ENCODE peak calls at places on chromosomes 4 and X, in five cellular contexts. Y, L, A, D and J are unnamed samples.

GRCh38 chr4:97953171-97953570 is 190.1 kb downstream of the STPG2 start:
- DNase-seq in D (no peak), L (no peak), Y (no peak), A (no peak), J (no peak)

GRCh38 chr4:153113061-153113837 is 91.0 kb upstream of the TRIM2 start:
- DNase-seq in A (no peak), L (no peak), Y (peak), D (no peak), J (no peak)

GRCh38 chrX:130726661-130727060 is 176.3 kb downstream of the ENOX2 start:
- DNase-seq in A (no peak), Y (peak), D (no peak), L (no peak), J (no peak)

GRCh38 chrX:47283015-47283771 is 50.4 kb downstream of the USP11 start:
- DNase-seq in Y (peak), D (peak), A (peak), L (no peak), J (peak)

GRCh38 chrX:13646154-13646549 is 6.8 kb upstream of the TCEANC start:
- DNase-seq in D (peak), Y (peak), A (peak), L (no peak), J (peak)

GRCh38 chrX:7987160-7987992 is 60.2 kb upstream of the PNPLA4 start:
- DNase-seq in A (no peak), D (peak), Y (peak), L (peak), J (no peak)

GRCh38 chr4:678765-679481 is 4.6 kb downstream of the MYL5 start:
- DNase-seq in A (no peak), L (no peak), D (no peak), Y (no peak), J (no peak)

GRCh38 chr4:107349266-107349665 is 313.2 kb upstream of the DKK2 start:
- DNase-seq in D (no peak), L (no peak), Y (no peak), A (peak), J (no peak)

GRCh38 chr4:175536852-175537453 is 275.1 kb downstream of the GPM6A start:
- DNase-seq in L (peak), A (peak), D (peak), Y (peak), J (peak)

GRCh38 chr4:120544838-120545237 is 377.7 kb downstream of the PRDM5 start:
- DNase-seq in D (no peak), Y (no peak), A (no peak), L (no peak), J (no peak)

GRCh38 chrX:39599339-39599738 is 498.4 kb downstream of the BCOR start:
- DNase-seq in A (no peak), D (no peak), Y (no peak), L (no peak), J (no peak)

GRCh38 chr4:148778980-148779675 is 336.9 kb upstream of the NR3C2 start:
- DNase-seq in D (no peak), A (no peak), Y (peak), L (no peak), J (no peak)

GRCh38 chr4:34824515-34824914 is 1419.8 kb downstream of the ARAP2 start:
- DNase-seq in L (no peak), A (no peak), D (no peak), Y (no peak), J (no peak)

GRCh38 chr4:41339812-41340809 is 83.4 kb downstream of the UCHL1 start:
- DNase-seq in L (no peak), Y (peak), D (no peak), A (peak), J (no peak)

GRCh38 chr4:3801931-3802550 is 35.9 kb downstream of the ADRA2C start:
- DNase-seq in A (no peak), Y (no peak), D (no peak), L (no peak), J (no peak)

GRCh38 chrX:15299945-15300851 is 15.2 kb downstream of the ASB11 start:
- DNase-seq in D (peak), L (no peak), Y (peak), A (peak), J (peak)

GRCh38 chr4:123785515-123785914 is 388.9 kb downstream of the SPRY1 start:
- DNase-seq in Y (peak), D (no peak), A (no peak), L (no peak), J (no peak)

GRCh38 chrX:106649523-106650428 is 38.0 kb downstream of the RADX start:
- DNase-seq in L (peak), D (no peak), Y (no peak), A (no peak), J (no peak)

GRCh38 chrX:103554687-103555417 is 30.5 kb upstream of the TCEAL4 start:
- DNase-seq in L (no peak), A (peak), D (no peak), Y (peak), J (peak)

GRCh38 chr4:132710971-132711370 is 438.1 kb upstream of the PCDH10 start:
- DNase-seq in A (no peak), D (no peak), Y (no peak), L (no peak), J (no peak)

GRCh38 chr4:6582889-6583504 is 8.0 kb downstream of the MAN2B2 start:
- DNase-seq in D (peak), A (peak), Y (peak), L (peak), J (peak)

GRCh38 chr4:124499266-124499665 is 213.3 kb downstream of the ANKRD50 start:
- DNase-seq in D (no peak), Y (no peak), A (no peak), L (no peak), J (no peak)

GRCh38 chr4:74439952-74440351 is 5.0 kb upstream of the AREG start:
- DNase-seq in L (no peak), A (no peak), Y (no peak), D (no peak), J (no peak)

GRCh38 chr4:146649232-146649631 is 10.5 kb downstream of the POU4F2 start:
- DNase-seq in D (no peak), Y (no peak), L (no peak), A (no peak), J (no peak)

GRCh38 chr4:167890226-167890625 is 202.1 kb upstream of the ANXA10 start:
- DNase-seq in A (no peak), L (no peak), Y (no peak), D (no peak), J (no peak)

GRCh38 chr4:47930971-47931804 is 16.8 kb upstream of the NFXL1 start:
- DNase-seq in D (no peak), Y (peak), A (peak), L (no peak), J (no peak)

GRCh38 chr4:157128395-157128794 is 52.4 kb downstream of the GLRB start:
- DNase-seq in D (no peak), L (no peak), Y (peak), A (peak), J (no peak)

GRCh38 chr4:22369901-22370562 is 145.8 kb downstream of the ADGRA3 start:
- DNase-seq in A (no peak), L (no peak), D (no peak), Y (no peak), J (no peak)

DNA sequence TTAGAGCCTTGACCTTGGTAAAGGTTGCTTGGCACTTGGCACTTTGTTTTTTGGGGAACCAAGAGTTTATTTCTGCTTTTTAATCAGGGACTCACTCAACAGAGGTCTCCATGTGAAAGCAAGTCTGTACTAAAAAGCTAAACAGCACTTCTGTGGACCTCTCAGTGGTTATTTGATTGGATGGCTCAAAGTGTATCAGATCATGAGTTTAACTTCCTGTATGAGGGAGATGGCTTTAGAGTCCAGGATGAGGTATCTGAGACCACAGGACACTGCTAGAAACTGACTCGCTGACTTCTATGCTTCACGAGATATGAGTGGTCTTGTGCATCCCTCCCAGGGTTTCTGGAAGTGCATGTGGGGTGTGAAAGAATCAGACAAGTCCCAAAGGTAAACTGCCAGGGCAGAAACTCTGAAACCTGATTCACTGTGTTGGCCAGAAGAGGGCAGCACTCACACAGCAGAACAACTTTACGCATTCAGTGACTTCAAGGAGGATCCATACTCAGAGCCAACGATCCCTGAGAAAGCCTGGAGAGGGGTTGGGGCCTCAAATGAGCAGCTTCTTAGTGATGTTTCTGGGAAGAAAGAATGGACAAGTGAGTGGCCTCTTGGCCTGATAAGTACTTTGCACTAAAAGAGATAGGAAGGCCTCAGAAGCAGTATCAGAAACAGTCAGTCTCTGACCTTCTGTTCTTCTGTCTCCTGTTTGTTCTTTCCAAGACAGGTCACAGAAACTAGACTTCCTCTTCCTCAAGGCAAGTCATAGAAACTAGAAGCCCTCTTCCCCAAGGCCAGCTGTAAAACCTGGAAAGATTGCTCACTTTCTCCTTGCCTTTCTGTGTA is 220.3 kb upstream of the CXCL13 start:
- DNase-seq in Y (peak), A (peak), D (peak), L (peak), J (peak)
- TF ChIP-seq MXI1 in Y (no peak), A (no peak), D (no peak), L (no peak), J (no peak)

GRCh38 chr4:45215976-45216542 is 489.7 kb upstream of the GNPDA2 start:
- DNase-seq in D (no peak), Y (no peak), L (no peak), A (peak), J (no peak)
- TF ChIP-seq MXI1 in D (no peak), Y (no peak), L (no peak), A (no peak), J (no peak)

GRCh38 chr4:180084561-180084960 is 2158.6 kb upstream of the TENM3 start:
- DNase-seq in A (no peak), D (no peak), Y (peak), L (no peak), J (no peak)
- TF ChIP-seq MXI1 in A (no peak), D (no peak), Y (no peak), L (no peak), J (no peak)

GRCh38 chr4:141858437-141858836 is 222.1 kb downstream of the IL15 start:
- DNase-seq in A (no peak), D (no peak), L (no peak), Y (no peak), J (no peak)

DNA sequence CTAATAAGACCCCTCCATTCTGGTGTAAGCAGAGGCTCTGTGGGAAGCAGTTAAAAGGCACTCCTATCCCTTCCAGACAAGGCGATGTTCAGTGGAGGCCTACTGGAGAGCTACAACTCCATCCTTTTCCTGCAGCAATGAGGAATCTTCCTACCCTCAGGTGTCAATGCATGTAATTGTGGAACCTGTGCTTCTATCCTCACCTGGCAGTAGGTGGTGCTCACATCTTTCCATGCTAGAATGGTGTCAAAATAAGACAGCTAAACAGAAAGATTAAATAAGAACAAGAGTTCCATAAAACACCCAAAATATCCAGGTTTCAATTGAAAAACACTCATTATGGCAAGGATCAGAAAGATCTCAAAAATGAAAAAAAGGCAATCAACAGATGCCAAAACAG is 224.6 kb downstream of the IL15 start:
- DNase-seq in L (no peak), Y (no peak), A (no peak), D (no peak), J (peak)
- TF ChIP-seq MXI1 in L (no peak), Y (no peak), A (no peak), D (no peak), J (no peak)

GRCh38 chr4:91058345-91058744 is 931.2 kb downstream of the CCSER1 start:
- DNase-seq in D (no peak), Y (peak), L (no peak), A (no peak), J (no peak)

GRCh38 chr4:91065117-91065516 is 937.9 kb downstream of the CCSER1 start:
- DNase-seq in A (no peak), D (no peak), L (no peak), Y (no peak), J (no peak)

GRCh38 chr4:91064157-91064853 is 937.1 kb downstream of the CCSER1 start:
- DNase-seq in L (no peak), A (peak), Y (no peak), D (peak), J (no peak)
- TF ChIP-seq MXI1 in L (no peak), A (peak), Y (no peak), D (no peak), J (no peak)

GRCh38 chr4:13865871-13866669 is 238.5 kb upstream of the BOD1L1 start:
- DNase-seq in A (no peak), D (no peak), Y (peak), L (no peak), J (no peak)
- TF ChIP-seq MXI1 in A (no peak), D (no peak), Y (no peak), L (no peak), J (no peak)

DNA sequence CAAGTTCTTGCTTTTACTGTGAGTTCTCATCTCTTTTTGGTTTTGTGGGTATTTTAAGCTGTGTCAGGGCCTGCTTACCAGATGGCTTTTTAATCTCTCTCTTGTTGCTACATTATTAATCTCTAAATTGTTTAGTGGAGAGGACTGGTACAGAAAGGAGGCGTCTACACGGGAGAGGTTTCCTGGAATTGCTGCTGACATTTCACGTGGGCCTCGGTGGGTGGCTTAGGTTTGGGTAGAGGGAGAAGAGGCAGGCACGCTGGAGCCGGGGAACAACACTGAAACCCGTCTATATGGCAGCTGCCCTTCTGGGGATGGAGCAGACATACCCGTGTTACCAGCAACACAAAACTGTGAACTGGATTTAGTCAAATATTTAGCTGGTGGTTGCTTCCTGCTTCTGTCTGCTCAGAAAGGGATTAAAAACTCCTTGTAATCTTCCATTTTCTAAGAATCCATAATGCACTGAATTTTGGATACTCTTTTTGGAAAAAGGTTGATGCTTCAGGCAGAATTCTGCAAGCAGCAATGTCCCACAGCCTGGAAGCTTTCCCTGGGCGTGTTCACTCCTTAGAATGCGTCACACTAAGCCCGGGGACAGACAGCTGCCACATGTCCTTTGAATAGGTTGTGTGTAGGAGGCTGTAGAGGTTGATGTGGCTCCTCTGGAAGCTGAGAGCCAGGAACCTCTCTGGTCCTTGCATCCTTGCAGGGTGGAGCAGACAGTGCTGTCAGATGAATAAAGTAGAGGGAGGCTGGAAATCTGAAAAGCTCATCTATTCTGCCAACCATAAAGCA is 199.8 kb upstream of the GATB start:
- DNase-seq in A (no peak), L (no peak), D (no peak), Y (no peak), J (no peak)
- TF ChIP-seq MXI1 in A (no peak), L (no peak), D (no peak), Y (no peak), J (no peak)

DNA sequence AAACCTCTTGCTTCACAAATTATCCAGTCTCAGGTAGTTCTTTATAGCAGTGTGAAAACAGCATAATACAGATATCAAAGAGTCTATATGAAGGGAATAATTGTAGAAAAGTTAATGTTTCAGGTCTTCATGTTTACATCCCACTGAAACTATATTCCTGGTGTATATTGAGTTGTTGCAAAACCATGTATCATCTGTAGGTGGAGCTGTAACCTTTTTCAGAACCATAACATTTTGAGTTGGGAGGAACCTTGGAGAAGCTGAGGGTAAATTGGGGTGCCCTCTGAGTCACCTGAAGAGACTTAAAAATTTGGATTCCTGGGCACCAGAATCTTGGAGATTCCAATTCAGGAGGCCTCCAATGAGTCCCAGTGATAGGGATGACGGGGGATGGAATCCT is 51.9 kb upstream of the TAPT1 start:
- DNase-seq in D (no peak), Y (no peak), A (no peak), L (no peak), J (peak)
- TF ChIP-seq MXI1 in D (no peak), Y (no peak), A (no peak), L (no peak), J (no peak)

GRCh38 chr4:7787067-7787466 is 152.6 kb downstream of the AFAP1 start:
- DNase-seq in Y (no peak), A (no peak), L (no peak), D (no peak), J (no peak)
- TF ChIP-seq MXI1 in Y (no peak), A (no peak), L (no peak), D (no peak), J (no peak)

DNA sequence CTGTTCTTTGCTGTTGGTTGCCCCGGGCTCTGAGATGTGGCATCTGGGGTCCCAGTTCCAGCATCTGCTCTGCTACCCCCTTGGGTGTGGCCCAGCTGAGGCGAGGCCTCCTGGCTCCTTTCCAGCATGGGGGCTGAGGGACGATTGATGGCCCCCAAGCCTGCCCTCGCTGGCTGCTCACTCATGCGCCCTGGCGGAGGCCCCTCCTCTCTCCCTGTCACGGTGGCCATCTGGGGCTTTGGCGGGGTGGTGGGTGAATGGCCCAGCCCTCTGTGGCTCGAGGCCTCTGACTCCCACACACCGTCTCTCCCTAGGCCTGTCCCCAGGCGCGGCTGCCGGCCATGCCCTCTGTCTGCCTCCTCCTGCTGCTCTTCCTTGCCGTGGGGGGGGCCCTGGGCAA is 1.8 kb downstream of the PLXNA3 start:
- DNase-seq in D (no peak), L (no peak), Y (no peak), A (peak), J (peak)
- TF ChIP-seq MXI1 in D (no peak), L (no peak), Y (no peak), A (no peak), J (no peak)